ENCODE peak calls at places on chromosome 22, in ten cellular contexts. One of them, this sample, is unnamed.

GRCh38 chr22:19879996-19880785 is 25.5 kb upstream of the GNB1L start:
- DNase-seq in breast epithelium: no peak
- DNase-seq in neuronal stem cell: no peak
- DNase-seq in uterus: peak
- DNase-seq in GM23338: no peak
- DNase-seq in HCT116: no peak
- DNase-seq in A549: no peak
- DNase-seq in adrenal gland: peak
- DNase-seq in PC-3: no peak
- DNase-seq in right atrium auricular region: no peak
- DNase-seq in this sample: peak

GRCh38 chr22:43166132-43166930 is 15.0 kb downstream of the TSPO start:
- DNase-seq in breast epithelium: no peak
- DNase-seq in neuronal stem cell: no peak
- DNase-seq in uterus: no peak
- DNase-seq in GM23338: peak
- DNase-seq in HCT116: no peak
- DNase-seq in A549: no peak
- DNase-seq in adrenal gland: no peak
- DNase-seq in PC-3: no peak
- DNase-seq in right atrium auricular region: no peak
- DNase-seq in this sample: no peak

GRCh38 chr22:20877715-20878114 is 18.9 kb downstream of the SNAP29 start:
- DNase-seq in breast epithelium: no peak
- DNase-seq in neuronal stem cell: no peak
- DNase-seq in uterus: no peak
- DNase-seq in GM23338: no peak
- DNase-seq in HCT116: no peak
- DNase-seq in A549: no peak
- DNase-seq in adrenal gland: no peak
- DNase-seq in PC-3: no peak
- DNase-seq in right atrium auricular region: no peak
- DNase-seq in this sample: no peak

GRCh38 chr22:44735518-44736428 is 16.6 kb upstream of the ARHGAP8 start:
- DNase-seq in breast epithelium: no peak
- DNase-seq in neuronal stem cell: peak
- DNase-seq in uterus: peak
- DNase-seq in GM23338: peak
- DNase-seq in HCT116: no peak
- DNase-seq in A549: peak
- DNase-seq in adrenal gland: peak
- DNase-seq in PC-3: peak
- DNase-seq in right atrium auricular region: peak
- DNase-seq in this sample: peak

GRCh38 chr22:40668611-40669390 is 10.5 kb upstream of the MCHR1 start:
- DNase-seq in breast epithelium: no peak
- DNase-seq in neuronal stem cell: no peak
- DNase-seq in uterus: no peak
- DNase-seq in GM23338: peak
- DNase-seq in HCT116: peak
- DNase-seq in A549: peak
- DNase-seq in adrenal gland: no peak
- DNase-seq in PC-3: peak
- DNase-seq in right atrium auricular region: no peak
- DNase-seq in this sample: no peak

GRCh38 chr22:33036881-33037280 is 21.3 kb downstream of the SYN3 start:
- DNase-seq in breast epithelium: no peak
- DNase-seq in neuronal stem cell: no peak
- DNase-seq in uterus: no peak
- DNase-seq in GM23338: no peak
- DNase-seq in HCT116: no peak
- DNase-seq in A549: no peak
- DNase-seq in adrenal gland: no peak
- DNase-seq in PC-3: no peak
- DNase-seq in right atrium auricular region: no peak
- DNase-seq in this sample: no peak

GRCh38 chr22:23858484-23858815 is 775 bp downstream of the SLC2A11 start:
- DNase-seq in breast epithelium: no peak
- DNase-seq in neuronal stem cell: no peak
- DNase-seq in uterus: no peak
- DNase-seq in GM23338: no peak
- DNase-seq in HCT116: no peak
- DNase-seq in A549: no peak
- DNase-seq in adrenal gland: no peak
- DNase-seq in PC-3: no peak
- DNase-seq in right atrium auricular region: no peak
- DNase-seq in this sample: no peak

GRCh38 chr22:27980424-27981148 is 61.5 kb upstream of the PITPNB start:
- DNase-seq in breast epithelium: no peak
- DNase-seq in neuronal stem cell: no peak
- DNase-seq in uterus: no peak
- DNase-seq in GM23338: peak
- DNase-seq in HCT116: no peak
- DNase-seq in A549: no peak
- DNase-seq in adrenal gland: no peak
- DNase-seq in PC-3: no peak
- DNase-seq in right atrium auricular region: no peak
- DNase-seq in this sample: no peak

GRCh38 chr22:17114958-17115235 is 6.3 kb downstream of the TMEM121B start:
- DNase-seq in breast epithelium: no peak
- DNase-seq in neuronal stem cell: no peak
- DNase-seq in uterus: no peak
- DNase-seq in GM23338: no peak
- DNase-seq in HCT116: no peak
- DNase-seq in A549: no peak
- DNase-seq in adrenal gland: no peak
- DNase-seq in PC-3: no peak
- DNase-seq in right atrium auricular region: no peak
- DNase-seq in this sample: no peak
- H3K4me3 ChIP-seq in breast epithelium: no peak
- H3K4me3 ChIP-seq in neuronal stem cell: no peak
- H3K4me3 ChIP-seq in uterus: no peak
- H3K4me3 ChIP-seq in GM23338: no peak
- H3K4me3 ChIP-seq in HCT116: no peak
- H3K4me3 ChIP-seq in A549: no peak
- H3K4me3 ChIP-seq in adrenal gland: no peak
- H3K4me3 ChIP-seq in PC-3: no peak
- H3K4me3 ChIP-seq in right atrium auricular region: no peak
- H3K4me3 ChIP-seq in this sample: no peak

GRCh38 chr22:38656256-38657148 is at the start of the genes CBY1 and FAM227A:
- DNase-seq in breast epithelium: peak
- DNase-seq in neuronal stem cell: peak
- DNase-seq in uterus: peak
- DNase-seq in GM23338: peak
- DNase-seq in HCT116: peak
- DNase-seq in A549: peak
- DNase-seq in adrenal gland: peak
- DNase-seq in PC-3: peak
- DNase-seq in right atrium auricular region: peak
- DNase-seq in this sample: peak

GRCh38 chr22:38652858-38653257 is 3.3 kb downstream of the FAM227A start:
- DNase-seq in breast epithelium: no peak
- DNase-seq in neuronal stem cell: no peak
- DNase-seq in uterus: no peak
- DNase-seq in GM23338: no peak
- DNase-seq in HCT116: no peak
- DNase-seq in A549: no peak
- DNase-seq in adrenal gland: no peak
- DNase-seq in PC-3: no peak
- DNase-seq in right atrium auricular region: no peak
- DNase-seq in this sample: no peak

GRCh38 chr22:38657248-38657909 is 941 bp downstream of the CBY1 start:
- DNase-seq in breast epithelium: no peak
- DNase-seq in neuronal stem cell: no peak
- DNase-seq in uterus: no peak
- DNase-seq in GM23338: peak
- DNase-seq in HCT116: no peak
- DNase-seq in A549: no peak
- DNase-seq in adrenal gland: peak
- DNase-seq in PC-3: peak
- DNase-seq in right atrium auricular region: no peak
- DNase-seq in this sample: no peak

GRCh38 chr22:38655532-38656255 is 498 bp downstream of the FAM227A start:
- DNase-seq in breast epithelium: no peak
- DNase-seq in neuronal stem cell: no peak
- DNase-seq in uterus: no peak
- DNase-seq in GM23338: no peak
- DNase-seq in HCT116: no peak
- DNase-seq in A549: peak
- DNase-seq in adrenal gland: no peak
- DNase-seq in PC-3: peak
- DNase-seq in right atrium auricular region: no peak
- DNase-seq in this sample: no peak

DNA sequence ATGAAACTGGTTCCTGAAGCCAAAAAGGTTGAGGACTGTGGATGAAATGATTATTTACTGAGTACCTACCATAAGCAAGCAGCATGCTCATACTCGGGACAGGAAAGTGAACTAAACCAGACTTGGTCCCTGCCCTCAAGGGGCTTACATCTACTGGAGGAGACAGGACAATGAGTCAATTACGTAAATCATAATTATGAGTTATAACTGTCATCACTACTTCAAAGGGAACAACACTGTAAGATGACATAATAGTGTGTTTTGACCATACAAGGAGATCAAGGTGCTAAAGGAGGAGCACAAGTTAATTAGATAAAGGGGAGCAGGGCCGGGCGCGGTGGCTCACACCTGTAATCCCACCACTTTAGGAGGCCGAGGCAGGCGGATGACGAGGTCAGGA is 2.5 kb downstream of the FAM227A start:
- DNase-seq in breast epithelium: no peak
- DNase-seq in neuronal stem cell: no peak
- DNase-seq in uterus: no peak
- DNase-seq in GM23338: no peak
- DNase-seq in HCT116: no peak
- DNase-seq in A549: no peak
- DNase-seq in adrenal gland: no peak
- DNase-seq in PC-3: no peak
- DNase-seq in right atrium auricular region: no peak
- DNase-seq in this sample: no peak
- H3K27ac ChIP-seq in breast epithelium: no peak
- H3K27ac ChIP-seq in neuronal stem cell: no peak
- H3K27ac ChIP-seq in uterus: no peak
- H3K27ac ChIP-seq in GM23338: no peak
- H3K27ac ChIP-seq in HCT116: no peak
- H3K27ac ChIP-seq in A549: no peak
- H3K27ac ChIP-seq in adrenal gland: no peak
- H3K27ac ChIP-seq in PC-3: no peak
- H3K27ac ChIP-seq in right atrium auricular region: no peak
- H3K27ac ChIP-seq in this sample: no peak

GRCh38 chr22:48644997-48645396 is 1182.7 kb downstream of the BRD1 start:
- DNase-seq in breast epithelium: no peak
- DNase-seq in neuronal stem cell: no peak
- DNase-seq in uterus: no peak
- DNase-seq in GM23338: no peak
- DNase-seq in HCT116: no peak
- DNase-seq in A549: no peak
- DNase-seq in adrenal gland: no peak
- DNase-seq in PC-3: no peak
- DNase-seq in right atrium auricular region: no peak
- DNase-seq in this sample: no peak

GRCh38 chr22:48643066-48643731 is 1184.5 kb downstream of the BRD1 start:
- DNase-seq in breast epithelium: no peak
- DNase-seq in neuronal stem cell: no peak
- DNase-seq in uterus: no peak
- DNase-seq in GM23338: no peak
- DNase-seq in HCT116: no peak
- DNase-seq in A549: no peak
- DNase-seq in adrenal gland: no peak
- DNase-seq in PC-3: no peak
- DNase-seq in right atrium auricular region: no peak
- DNase-seq in this sample: no peak

GRCh38 chr22:48642550-48642949 is 1185.1 kb downstream of the BRD1 start:
- DNase-seq in breast epithelium: no peak
- DNase-seq in neuronal stem cell: no peak
- DNase-seq in uterus: no peak
- DNase-seq in GM23338: no peak
- DNase-seq in HCT116: no peak
- DNase-seq in A549: no peak
- DNase-seq in adrenal gland: no peak
- DNase-seq in PC-3: no peak
- DNase-seq in right atrium auricular region: no peak
- DNase-seq in this sample: no peak

GRCh38 chr22:48645766-48646165 is 1181.9 kb downstream of the BRD1 start:
- DNase-seq in breast epithelium: no peak
- DNase-seq in neuronal stem cell: no peak
- DNase-seq in uterus: no peak
- DNase-seq in GM23338: no peak
- DNase-seq in HCT116: no peak
- DNase-seq in A549: no peak
- DNase-seq in adrenal gland: no peak
- DNase-seq in PC-3: no peak
- DNase-seq in right atrium auricular region: no peak
- DNase-seq in this sample: peak

DNA sequence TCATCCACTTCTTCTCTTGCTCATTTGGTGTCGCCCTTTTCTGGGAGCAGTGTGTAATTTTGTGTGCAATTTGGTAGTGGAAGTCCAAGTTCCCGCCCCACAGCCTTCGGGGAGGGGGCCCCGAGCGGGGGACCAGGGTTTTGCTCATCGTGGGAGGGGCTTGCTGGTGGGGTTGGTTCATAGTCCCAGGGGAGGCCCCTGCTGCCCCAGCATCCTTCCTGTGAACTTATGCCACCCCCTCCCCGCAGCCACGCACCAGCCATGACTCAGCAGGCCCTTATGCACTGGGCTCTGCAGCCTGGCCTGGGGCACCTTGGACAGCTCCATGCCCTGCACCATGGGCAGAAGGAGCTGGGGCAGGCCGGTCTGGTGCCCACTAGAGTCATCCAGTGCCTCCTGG is 1183.6 kb downstream of the BRD1 start:
- DNase-seq in breast epithelium: no peak
- DNase-seq in neuronal stem cell: no peak
- DNase-seq in uterus: no peak
- DNase-seq in GM23338: no peak
- DNase-seq in HCT116: no peak
- DNase-seq in A549: peak
- DNase-seq in adrenal gland: no peak
- DNase-seq in PC-3: no peak
- DNase-seq in right atrium auricular region: no peak
- DNase-seq in this sample: peak
- H3K4me3 ChIP-seq in breast epithelium: no peak
- H3K4me3 ChIP-seq in neuronal stem cell: no peak
- H3K4me3 ChIP-seq in uterus: no peak
- H3K4me3 ChIP-seq in GM23338: no peak
- H3K4me3 ChIP-seq in HCT116: no peak
- H3K4me3 ChIP-seq in A549: no peak
- H3K4me3 ChIP-seq in adrenal gland: no peak
- H3K4me3 ChIP-seq in PC-3: no peak
- H3K4me3 ChIP-seq in right atrium auricular region: no peak
- H3K4me3 ChIP-seq in this sample: no peak

GRCh38 chr22:37187891-37188761 is at the start of gene C1QTNF6:
- DNase-seq in breast epithelium: no peak
- DNase-seq in neuronal stem cell: peak
- DNase-seq in uterus: peak
- DNase-seq in GM23338: peak
- DNase-seq in HCT116: no peak
- DNase-seq in A549: peak
- DNase-seq in adrenal gland: peak
- DNase-seq in PC-3: peak
- DNase-seq in right atrium auricular region: no peak
- DNase-seq in this sample: no peak

GRCh38 chr22:37187552-37187890 is 526 bp downstream of the C1QTNF6 start:
- DNase-seq in breast epithelium: no peak
- DNase-seq in neuronal stem cell: no peak
- DNase-seq in uterus: peak
- DNase-seq in GM23338: no peak
- DNase-seq in HCT116: no peak
- DNase-seq in A549: peak
- DNase-seq in adrenal gland: peak
- DNase-seq in PC-3: peak
- DNase-seq in right atrium auricular region: no peak
- DNase-seq in this sample: no peak

GRCh38 chr22:37186997-37187522 is 987 bp downstream of the C1QTNF6 start:
- DNase-seq in breast epithelium: no peak
- DNase-seq in neuronal stem cell: no peak
- DNase-seq in uterus: no peak
- DNase-seq in GM23338: no peak
- DNase-seq in HCT116: no peak
- DNase-seq in A549: peak
- DNase-seq in adrenal gland: no peak
- DNase-seq in PC-3: no peak
- DNase-seq in right atrium auricular region: no peak
- DNase-seq in this sample: no peak

GRCh38 chr22:37190262-37190780 is 2.3 kb upstream of the C1QTNF6 start:
- DNase-seq in breast epithelium: no peak
- DNase-seq in neuronal stem cell: no peak
- DNase-seq in uterus: no peak
- DNase-seq in GM23338: no peak
- DNase-seq in HCT116: no peak
- DNase-seq in A549: no peak
- DNase-seq in adrenal gland: no peak
- DNase-seq in PC-3: peak
- DNase-seq in right atrium auricular region: no peak
- DNase-seq in this sample: no peak

DNA sequence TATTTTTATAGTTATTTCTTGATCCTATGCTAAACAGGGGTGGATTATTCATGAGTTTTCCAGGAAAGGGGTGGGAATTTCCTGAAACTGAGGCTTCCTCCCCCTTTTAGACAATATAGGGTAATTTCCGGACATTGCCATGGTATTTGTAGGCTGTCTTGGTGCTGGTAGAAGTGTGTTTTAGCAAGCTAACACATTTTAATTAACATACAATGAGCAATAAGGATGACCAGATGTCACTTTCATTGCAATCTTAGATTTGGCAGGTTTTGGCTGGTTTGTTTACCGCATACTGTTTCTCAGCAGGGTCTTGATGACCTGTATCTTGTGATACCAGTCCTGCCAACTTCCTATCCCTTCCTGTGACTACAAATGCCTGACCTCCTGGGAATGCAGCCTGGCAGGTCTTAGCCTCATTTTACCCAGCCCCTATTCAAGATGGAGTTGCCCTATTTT is 992 bp upstream of the C1QTNF6 start:
- DNase-seq in breast epithelium: no peak
- DNase-seq in neuronal stem cell: no peak
- DNase-seq in uterus: no peak
- DNase-seq in GM23338: peak
- DNase-seq in HCT116: peak
- DNase-seq in A549: no peak
- DNase-seq in adrenal gland: peak
- DNase-seq in PC-3: peak
- DNase-seq in right atrium auricular region: no peak
- DNase-seq in this sample: no peak
- H3K27ac ChIP-seq in breast epithelium: peak
- H3K27ac ChIP-seq in neuronal stem cell: no peak
- H3K27ac ChIP-seq in uterus: peak
- H3K27ac ChIP-seq in GM23338: peak
- H3K27ac ChIP-seq in HCT116: peak
- H3K27ac ChIP-seq in A549: peak
- H3K27ac ChIP-seq in adrenal gland: no peak
- H3K27ac ChIP-seq in PC-3: peak
- H3K27ac ChIP-seq in right atrium auricular region: peak
- H3K27ac ChIP-seq in this sample: peak